ENCODE peak calls at places on chromosomes 11 and 22, in nine cellular contexts. R is AG08395; A is cardiac septum; I is mammary epithelial cell; Q is heart right ventricle; C is fibroblast of lung; N is stimulated activated CD4-positive, alpha-beta T cell treated with anti-CD3 and anti-CD28 coated beads, TNF-alpha, amount 100 ng/mL, for 4 hours; X is A673; O is iPS-NIHi11. E is an unnamed sample.

GRCh38 chr11:69962152-69962551 is 116.0 kb upstream of the ANO1 start:
- DNase-seq in R (peak; percentile 27), Q (no peak), O (no peak), N (no peak), C (peak; percentile 70), I (peak; percentile 59), A (no peak), X (no peak), E (no peak)

GRCh38 chr22:46377566-46378498 is 42.3 kb downstream of the TRMU start:
- DNase-seq in N (no peak), O (peak; percentile 84), C (peak; percentile 64), A (no peak), I (peak; percentile 63), Q (no peak), X (no peak), R (peak; percentile 42), E (peak; percentile 77)

GRCh38 chr22:46696225-46696518 is 41.9 kb downstream of the CERK start:
- DNase-seq in C (no peak), A (no peak), X (no peak), O (peak; percentile 46), I (no peak), R (no peak), N (no peak), Q (no peak), E (no peak)

GRCh38 chr11:102421262-102421661 is 31.3 kb downstream of the TMEM123 start:
- DNase-seq in N (no peak), X (no peak), C (no peak), A (no peak), R (no peak), O (no peak), Q (no peak), I (no peak), E (peak; percentile 53)

GRCh38 chr11:1106387-1106786 is 31.7 kb downstream of the MUC2 start:
- DNase-seq in Q (no peak), O (no peak), C (no peak), A (no peak), I (no peak), N (no peak), R (no peak), X (no peak), E (no peak)

GRCh38 chr22:49432211-49432905 is 395.3 kb downstream of the BRD1 start:
- DNase-seq in X (no peak), N (no peak), A (no peak), C (no peak), I (no peak), R (no peak), Q (no peak), O (no peak), E (no peak)

GRCh38 chr11:8732748-8733241 is 50.2 kb downstream of the RPL27A start:
- DNase-seq in R (peak; percentile 90), N (no peak), Q (peak; percentile 73), X (no peak), I (peak; percentile 66), C (peak; percentile 84), O (no peak), A (peak; percentile 83), E (no peak)

GRCh38 chr22:41123151-41123550 is 30.8 kb downstream of the EP300 start:
- DNase-seq in I (no peak), A (no peak), C (peak; percentile 53), N (no peak), Q (no peak), R (no peak), O (no peak), X (no peak), E (no peak)

GRCh38 chr11:44728085-44728410 is 1.3 kb downstream of the TSPAN18 start:
- DNase-seq in R (no peak), N (no peak), Q (no peak), I (no peak), C (no peak), X (no peak), O (no peak), A (no peak), E (no peak)

GRCh38 chr11:10693509-10694071 is at the start of gene IRAG1:
- DNase-seq in X (no peak), C (peak; percentile 72), O (peak; percentile 58), N (no peak), R (peak; percentile 69), A (no peak), Q (peak; percentile 61), I (no peak), E (peak; percentile 65)

GRCh38 chr11:134142536-134142935 is 73.7 kb downstream of the JAM3 start:
- DNase-seq in R (no peak), X (no peak), C (peak; percentile 39), O (no peak), N (no peak), A (no peak), I (no peak), Q (no peak), E (no peak)

GRCh38 chr22:50014655-50015401 is 2.3 kb upstream of the IL17REL start:
- DNase-seq in N (no peak), R (no peak), C (no peak), O (peak; percentile 63), X (no peak), I (no peak), Q (no peak), A (peak; percentile 41), E (peak; percentile 42)

GRCh38 chr22:30332551-30332950 is 5.8 kb upstream of the TBC1D10A start:
- DNase-seq in A (no peak), Q (no peak), C (no peak), X (no peak), I (no peak), O (no peak), N (no peak), R (no peak), E (no peak)

GRCh38 chr22:17542452-17542851 is 20.8 kb upstream of the SLC25A18 start:
- DNase-seq in I (no peak), C (no peak), R (no peak), A (no peak), O (no peak), N (no peak), X (no peak), Q (no peak), E (no peak)

GRCh38 chr11:27703453-27703852 is 3.2 kb upstream of the BDNF start:
- DNase-seq in A (no peak), N (no peak), Q (no peak), C (peak; percentile 72), R (peak; percentile 9), I (no peak), X (no peak), O (no peak), E (no peak)

GRCh38 chr11:5684627-5685362 is at the start of gene TRIM5:
- DNase-seq in I (peak; percentile 93), O (peak; percentile 87), A (peak; percentile 93), N (peak; percentile 48), R (peak; percentile 98), Q (peak; percentile 93), C (peak; percentile 98), X (peak; percentile 94), E (peak; percentile 97)

GRCh38 chr11:58334708-58335107 is 24.2 kb downstream of the OR5B17 start:
- DNase-seq in C (peak; percentile 90), A (no peak), I (peak; percentile 83), N (no peak), Q (no peak), X (peak; percentile 30), O (no peak), R (peak; percentile 63), E (no peak)

GRCh38 chr11:121018746-121019145 is 5.2 kb upstream of the TBCEL start:
- DNase-seq in N (no peak), R (no peak), I (no peak), C (no peak), Q (no peak), X (no peak), O (no peak), A (no peak), E (no peak)

GRCh38 chr11:126166413-126166812 is 45.0 kb downstream of the RPUSD4 start:
- DNase-seq in A (no peak), N (no peak), O (no peak), Q (no peak), C (no peak), R (no peak), I (no peak), X (no peak), E (no peak)

GRCh38 chr11:102109896-102110760 is at the start of gene YAP1:
- DNase-seq in I (peak; percentile 95), Q (peak; percentile 91), N (peak; percentile 52), A (peak; percentile 92), C (peak; percentile 97), R (peak; percentile 82), X (peak; percentile 98), O (peak; percentile 83), E (peak; percentile 98)